ENCODE peak calls at places on chromosomes 3 and 15, in seven cellular contexts. One of them, this sample, is unnamed.

GRCh38 chr3:99896482-99896881 is 78.8 kb downstream of the CMSS1 start:
- DNase-seq in Panc1: no peak
- DNase-seq in NCI-H1930: no peak
- DNase-seq in effector memory CD8-positive, alpha-beta T cell: no peak
- DNase-seq in NAMALWA: no peak
- DNase-seq in C1 segment of cervical spinal cord: no peak
- DNase-seq in mesenchymal stem cell: no peak
- DNase-seq in this sample: no peak

GRCh38 chr3:127637971-127638370 is 9.0 kb downstream of the PODXL2 start:
- DNase-seq in Panc1: no peak
- DNase-seq in NCI-H1930: no peak
- DNase-seq in effector memory CD8-positive, alpha-beta T cell: no peak
- DNase-seq in NAMALWA: no peak
- DNase-seq in C1 segment of cervical spinal cord: no peak
- DNase-seq in mesenchymal stem cell: peak
- DNase-seq in this sample: no peak

GRCh38 chr3:32313723-32314473 is 75.4 kb downstream of the CMTM8 start:
- DNase-seq in Panc1: peak
- DNase-seq in NCI-H1930: no peak
- DNase-seq in effector memory CD8-positive, alpha-beta T cell: no peak
- DNase-seq in NAMALWA: no peak
- DNase-seq in C1 segment of cervical spinal cord: no peak
- DNase-seq in mesenchymal stem cell: peak
- DNase-seq in this sample: no peak

GRCh38 chr15:58440922-58441321 is 9.1 kb downstream of the LIPC start:
- DNase-seq in Panc1: no peak
- DNase-seq in NCI-H1930: no peak
- DNase-seq in effector memory CD8-positive, alpha-beta T cell: no peak
- DNase-seq in NAMALWA: no peak
- DNase-seq in C1 segment of cervical spinal cord: no peak
- DNase-seq in mesenchymal stem cell: no peak
- DNase-seq in this sample: no peak

GRCh38 chr3:94561094-94561493 is 498.2 kb downstream of the NSUN3 start:
- DNase-seq in Panc1: no peak
- DNase-seq in NCI-H1930: no peak
- DNase-seq in effector memory CD8-positive, alpha-beta T cell: no peak
- DNase-seq in NAMALWA: no peak
- DNase-seq in C1 segment of cervical spinal cord: no peak
- DNase-seq in mesenchymal stem cell: peak
- DNase-seq in this sample: no peak

GRCh38 chr15:45644437-45644836 is 9.6 kb downstream of the SQOR start:
- DNase-seq in Panc1: no peak
- DNase-seq in NCI-H1930: no peak
- DNase-seq in effector memory CD8-positive, alpha-beta T cell: no peak
- DNase-seq in NAMALWA: no peak
- DNase-seq in C1 segment of cervical spinal cord: no peak
- DNase-seq in mesenchymal stem cell: no peak
- DNase-seq in this sample: no peak

GRCh38 chr3:195715583-195716266 is 5.1 kb upstream of the MUC20 start:
- DNase-seq in Panc1: peak
- DNase-seq in NCI-H1930: no peak
- DNase-seq in effector memory CD8-positive, alpha-beta T cell: no peak
- DNase-seq in NAMALWA: no peak
- DNase-seq in C1 segment of cervical spinal cord: no peak
- DNase-seq in mesenchymal stem cell: peak
- DNase-seq in this sample: no peak

GRCh38 chr3:44396200-44397171 is 57.9 kb downstream of the TCAIM start:
- DNase-seq in Panc1: no peak
- DNase-seq in NCI-H1930: no peak
- DNase-seq in effector memory CD8-positive, alpha-beta T cell: no peak
- DNase-seq in NAMALWA: no peak
- DNase-seq in C1 segment of cervical spinal cord: no peak
- DNase-seq in mesenchymal stem cell: no peak
- DNase-seq in this sample: no peak

GRCh38 chr3:123791898-123792297 is 92.2 kb downstream of the MYLK start:
- DNase-seq in Panc1: no peak
- DNase-seq in NCI-H1930: no peak
- DNase-seq in effector memory CD8-positive, alpha-beta T cell: no peak
- DNase-seq in NAMALWA: no peak
- DNase-seq in C1 segment of cervical spinal cord: peak
- DNase-seq in mesenchymal stem cell: peak
- DNase-seq in this sample: no peak

GRCh38 chr3:180123928-180124327 is 87.2 kb upstream of the PEX5L start:
- DNase-seq in Panc1: no peak
- DNase-seq in NCI-H1930: no peak
- DNase-seq in effector memory CD8-positive, alpha-beta T cell: no peak
- DNase-seq in NAMALWA: no peak
- DNase-seq in C1 segment of cervical spinal cord: no peak
- DNase-seq in mesenchymal stem cell: no peak
- DNase-seq in this sample: no peak

GRCh38 chr3:163560459-163560858 is 1517.8 kb downstream of the SI start:
- DNase-seq in Panc1: no peak
- DNase-seq in NCI-H1930: no peak
- DNase-seq in effector memory CD8-positive, alpha-beta T cell: no peak
- DNase-seq in NAMALWA: no peak
- DNase-seq in C1 segment of cervical spinal cord: no peak
- DNase-seq in mesenchymal stem cell: no peak
- DNase-seq in this sample: no peak

GRCh38 chr3:102599819-102600576 is 165.2 kb downstream of the ZPLD1 start:
- DNase-seq in Panc1: no peak
- DNase-seq in NCI-H1930: no peak
- DNase-seq in effector memory CD8-positive, alpha-beta T cell: no peak
- DNase-seq in NAMALWA: no peak
- DNase-seq in C1 segment of cervical spinal cord: no peak
- DNase-seq in mesenchymal stem cell: no peak
- DNase-seq in this sample: no peak

GRCh38 chr3:127479449-127479848 is 111.1 kb downstream of the TPRA1 start:
- DNase-seq in Panc1: no peak
- DNase-seq in NCI-H1930: no peak
- DNase-seq in effector memory CD8-positive, alpha-beta T cell: no peak
- DNase-seq in NAMALWA: no peak
- DNase-seq in C1 segment of cervical spinal cord: no peak
- DNase-seq in mesenchymal stem cell: no peak
- DNase-seq in this sample: no peak

GRCh38 chr3:158991146-158991705 is 189.4 kb downstream of the MFSD1 start:
- DNase-seq in Panc1: no peak
- DNase-seq in NCI-H1930: no peak
- DNase-seq in effector memory CD8-positive, alpha-beta T cell: no peak
- DNase-seq in NAMALWA: no peak
- DNase-seq in C1 segment of cervical spinal cord: no peak
- DNase-seq in mesenchymal stem cell: no peak
- DNase-seq in this sample: no peak

GRCh38 chr3:4716231-4716630 is 223.1 kb downstream of the ITPR1 start:
- DNase-seq in Panc1: no peak
- DNase-seq in NCI-H1930: no peak
- DNase-seq in effector memory CD8-positive, alpha-beta T cell: no peak
- DNase-seq in NAMALWA: no peak
- DNase-seq in C1 segment of cervical spinal cord: no peak
- DNase-seq in mesenchymal stem cell: no peak
- DNase-seq in this sample: no peak

GRCh38 chr3:192892981-192893827 is 24.5 kb downstream of the MB21D2 start:
- DNase-seq in Panc1: peak
- DNase-seq in NCI-H1930: no peak
- DNase-seq in effector memory CD8-positive, alpha-beta T cell: no peak
- DNase-seq in NAMALWA: no peak
- DNase-seq in C1 segment of cervical spinal cord: peak
- DNase-seq in mesenchymal stem cell: peak
- DNase-seq in this sample: no peak

This sample was measured in OCI-LY7.